ENCODE peak calls at places on chromosome 4, in ten cellular contexts. U is GM23338, R is fibroblast of villous mesenchyme, G is neural progenitor cell, B is NB4, I is progenitor cell of endocrine pancreas, Q is fibroblast of lung, K is upper lobe of right lung, T is PC-3, Y is endothelial cell. S is an unnamed sample.
A peak's percentile ranks its signal among the peaks of the same experiment; 100 is the strongest.

GRCh38 chr4:61734409-61734808 is 534.3 kb downstream of the ADGRL3 start:
- DNase-seq in U (peak; percentile 24), R (no peak), G (no peak), B (no peak), I (no peak), Q (no peak), K (no peak), T (no peak), Y (no peak), S (no peak)

GRCh38 chr4:57575465-57575864 is 465.3 kb upstream of the IGFBP7 start:
- DNase-seq in U (no peak), R (no peak), G (no peak), B (no peak), I (no peak), Q (no peak), K (no peak), T (no peak), Y (peak; percentile 5), S (no peak)

GRCh38 chr4:2843909-2844584 is 403 bp downstream of the ADD1 start:
- DNase-seq in U (peak; percentile 61), R (peak; percentile 48), G (peak; percentile 83), B (peak; percentile 60), I (peak; percentile 51), Q (peak; percentile 25), K (peak; percentile 82), T (peak; percentile 6), Y (peak; percentile 61), S (no peak)

GRCh38 chr4:85580489-85580888 is 105.5 kb downstream of the ARHGAP24 start:
- DNase-seq in U (no peak), R (no peak), G (no peak), B (no peak), I (no peak), Q (no peak), K (no peak), T (no peak), Y (no peak), S (no peak)

GRCh38 chr4:144646523-144647094 is 653 bp downstream of the HHIP start:
- DNase-seq in U (peak; percentile 33), R (no peak), G (peak; percentile 58), B (no peak), I (no peak), Q (no peak), K (no peak), T (no peak), Y (peak; percentile 37), S (peak; percentile 41)

GRCh38 chr4:153566751-153567150 is 100.6 kb downstream of the TMEM131L start:
- DNase-seq in U (no peak), R (no peak), G (no peak), B (no peak), I (no peak), Q (no peak), K (no peak), T (no peak), Y (no peak), S (no peak)

GRCh38 chr4:153296424-153296823 is 48.1 kb upstream of the MND1 start:
- DNase-seq in U (no peak), R (peak; percentile 83), G (peak; percentile 11), B (no peak), I (no peak), Q (peak; percentile 89), K (no peak), T (no peak), Y (no peak), S (peak; percentile 44)

GRCh38 chr4:2662598-2662997 is 93.5 kb downstream of the TNIP2 start:
- DNase-seq in U (no peak), R (peak; percentile 92), G (no peak), B (peak; percentile 46), I (no peak), Q (peak; percentile 82), K (no peak), T (peak; percentile 16), Y (no peak), S (no peak)

GRCh38 chr4:2552806-2553205 is 16.4 kb downstream of the FAM193A start:
- DNase-seq in U (no peak), R (no peak), G (no peak), B (no peak), I (no peak), Q (no peak), K (peak; percentile 27), T (no peak), Y (no peak), S (no peak)

GRCh38 chr4:10281996-10282395 is 165.4 kb upstream of the WDR1 start:
- DNase-seq in U (no peak), R (no peak), G (no peak), B (no peak), I (no peak), Q (no peak), K (no peak), T (no peak), Y (no peak), S (no peak)

GRCh38 chr4:13953083-13953482 is 325.6 kb upstream of the BOD1L1 start:
- DNase-seq in U (no peak), R (no peak), G (peak; percentile 11), B (no peak), I (no peak), Q (no peak), K (no peak), T (no peak), Y (no peak), S (no peak)

GRCh38 chr4:128635939-128636551 is 173.5 kb upstream of the JADE1 start:
- DNase-seq in U (no peak), R (no peak), G (peak; percentile 18), B (no peak), I (no peak), Q (peak; percentile 9), K (no peak), T (no peak), Y (no peak), S (no peak)

GRCh38 chr4:123343400-123344060 is 53.1 kb upstream of the SPRY1 start:
- DNase-seq in U (no peak), R (no peak), G (no peak), B (no peak), I (no peak), Q (no peak), K (no peak), T (no peak), Y (no peak), S (no peak)

GRCh38 chr4:37685726-37686372 is 327 bp downstream of the RELL1 start:
- DNase-seq in U (peak; percentile 63), R (peak; percentile 52), G (peak; percentile 77), B (peak; percentile 75), I (no peak), Q (peak; percentile 41), K (peak; percentile 84), T (peak; percentile 9), Y (peak; percentile 61), S (peak; percentile 73)

GRCh38 chr4:185232370-185232769 is 23.0 kb downstream of the SNX25 start:
- DNase-seq in U (no peak), R (no peak), G (no peak), B (no peak), I (no peak), Q (peak; percentile 36), K (no peak), T (peak; percentile 13), Y (no peak), S (no peak)

GRCh38 chr4:16505726-16506125 is 279.5 kb upstream of the TAPT1 start:
- DNase-seq in U (peak; percentile 82), R (peak; percentile 6), G (peak; percentile 79), B (peak; percentile 9), I (no peak), Q (peak; percentile 18), K (no peak), T (peak; percentile 20), Y (peak; percentile 18), S (no peak)
- TF ChIP-seq CTCF in U (peak; percentile 72), R (peak; percentile 40), G (peak; percentile 68), B (peak; percentile 12), I (peak; percentile 50), Q (peak; percentile 25), K (peak; percentile 25), T (peak; percentile 55), Y (no peak), S (no peak)

GRCh38 chr4:7040760-7041159 is 2.4 kb upstream of the TADA2B start:
- DNase-seq in U (no peak), R (no peak), G (no peak), B (no peak), I (no peak), Q (no peak), K (no peak), T (no peak), Y (no peak), S (no peak)

GRCh38 chr4:7041246-7041645 is 1.9 kb upstream of the TADA2B start:
- DNase-seq in U (no peak), R (no peak), G (no peak), B (no peak), I (no peak), Q (no peak), K (no peak), T (no peak), Y (no peak), S (no peak)

GRCh38 chr4:7041851-7042696 is 1.1 kb upstream of the TADA2B start:
- DNase-seq in U (peak; percentile 58), R (peak; percentile 65), G (peak; percentile 14), B (peak; percentile 86), I (peak; percentile 50), Q (no peak), K (peak; percentile 89), T (peak; percentile 28), Y (peak; percentile 63), S (peak; percentile 42)

GRCh38 chr4:7034262-7035081 is 8.7 kb upstream of the TADA2B start:
- DNase-seq in U (peak; percentile 46), R (no peak), G (peak; percentile 19), B (no peak), I (peak; percentile 34), Q (peak; percentile 24), K (peak; percentile 80), T (peak; percentile 88), Y (no peak), S (no peak)

GRCh38 chr4:7037425-7037824 is 5.7 kb upstream of the TADA2B start:
- DNase-seq in U (peak; percentile 30), R (no peak), G (no peak), B (no peak), I (no peak), Q (no peak), K (no peak), T (no peak), Y (no peak), S (no peak)
- TF ChIP-seq CTCF in U (peak; percentile 24), R (no peak), G (peak; percentile 12), B (no peak), I (no peak), Q (no peak), K (no peak), T (no peak), Y (no peak), S (no peak)

GRCh38 chr4:15006416-15007024 is 4.2 kb downstream of the CPEB2 start:
- DNase-seq in U (no peak), R (peak; percentile 34), G (no peak), B (peak; percentile 42), I (no peak), Q (peak; percentile 60), K (no peak), T (peak; percentile 14), Y (no peak), S (no peak)
- TF ChIP-seq CTCF in U (peak; percentile 47), R (peak; percentile 48), G (peak; percentile 45), B (no peak), I (peak; percentile 15), Q (peak; percentile 31), K (peak; percentile 48), T (peak; percentile 48), Y (peak; percentile 64), S (peak; percentile 20)

DNA sequence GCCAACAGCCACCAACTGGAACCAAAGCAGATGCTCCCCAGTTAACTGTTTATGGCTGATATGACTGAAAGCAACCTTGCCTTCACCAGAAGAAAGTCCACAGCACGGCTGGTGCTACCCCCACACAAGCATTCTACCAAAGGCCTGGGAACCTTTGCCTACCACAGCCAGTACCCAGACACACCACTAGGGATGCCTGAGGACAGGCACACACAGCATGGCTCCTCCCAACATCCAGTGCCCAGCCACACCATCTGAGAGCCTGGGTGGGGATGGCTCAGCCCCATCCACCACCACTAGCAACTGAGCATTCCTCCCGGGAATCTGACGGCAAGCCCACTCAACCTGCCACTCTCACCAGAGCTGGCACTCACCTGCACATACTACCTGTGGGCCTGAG is 178.6 kb downstream of the SLC7A11 start:
- DNase-seq in U (peak; percentile 16), R (no peak), G (no peak), B (no peak), I (no peak), Q (no peak), K (no peak), T (no peak), Y (no peak), S (no peak)
- TF ChIP-seq CTCF in U (no peak), R (no peak), G (no peak), B (no peak), I (no peak), Q (no peak), K (no peak), T (no peak), Y (no peak), S (no peak)